ENCODE peak calls at places on chromosomes 12 and 14, in four cellular contexts. Y, F, L and P are unnamed samples.

GRCh38 chr12:50824914-50825313 is 17.8 kb upstream of the TMPRSS12 start:
- DNase-seq in Y (no peak), F (no peak), L (no peak), P (no peak)

GRCh38 chr12:67286257-67286656 is 17.1 kb downstream of the CAND1 start:
- DNase-seq in Y (no peak), L (no peak), F (no peak), P (no peak)

GRCh38 chr14:32728957-32729356 is 209.7 kb upstream of the NPAS3 start:
- DNase-seq in F (no peak), L (no peak), Y (no peak), P (no peak)

GRCh38 chr12:98973395-98973794 is 328.3 kb downstream of the APAF1 start:
- DNase-seq in Y (no peak), L (no peak), F (no peak), P (no peak)

GRCh38 chr12:116898675-116899074 is 12.1 kb upstream of the FBXW8 start:
- DNase-seq in Y (no peak), L (no peak), F (no peak), P (no peak)

GRCh38 chr14:64502476-64503183 is 1.0 kb downstream of the ZBTB25 start:
- DNase-seq in F (no peak), Y (no peak), L (no peak), P (no peak)

GRCh38 chr14:105843444-105844046 is 317.2 kb downstream of the TMEM121 start:
- DNase-seq in Y (no peak), F (no peak), L (no peak), P (no peak)

GRCh38 chr12:95386056-95386455 is 87.9 kb upstream of the METAP2 start:
- DNase-seq in L (no peak), Y (no peak), F (no peak), P (no peak)

GRCh38 chr14:64997108-64997794 is 10.6 kb downstream of the FNTB start:
- DNase-seq in Y (no peak), L (no peak), F (no peak), P (no peak)

GRCh38 chr12:20792971-20793370 is 17.5 kb upstream of the SLCO1B3 start:
- DNase-seq in Y (no peak), L (no peak), F (no peak), P (no peak)

GRCh38 chr14:46048127-46048526 is 603.5 kb downstream of the RPL10L start:
- DNase-seq in F (no peak), Y (peak; percentile 4), L (peak; percentile 3), P (peak; percentile 59)

GRCh38 chr14:89621009-89621421 is 204.0 kb upstream of the FOXN3 start:
- DNase-seq in F (no peak), Y (no peak), L (no peak), P (no peak)

GRCh38 chr12:65828711-65829339 is 4.5 kb downstream of the HMGA2 start:
- DNase-seq in Y (no peak), L (no peak), F (no peak), P (no peak)

GRCh38 chr12:132747395-132747794 is 14.2 kb downstream of the ANKLE2 start:
- DNase-seq in F (no peak), Y (no peak), L (no peak), P (no peak)

GRCh38 chr14:34018564-34019244 is 67.8 kb upstream of the EGLN3 start:
- DNase-seq in F (no peak), Y (no peak), L (peak; percentile 45), P (no peak)

GRCh38 chr12:109214131-109214530 is 95.0 kb downstream of the FOXN4 start:
- DNase-seq in Y (no peak), L (no peak), F (no peak), P (no peak)

GRCh38 chr14:68695326-68695768 is 97.5 kb downstream of the ZFP36L1 start:
- DNase-seq in Y (peak; percentile 43), L (peak; percentile 80), F (no peak), P (no peak)
- TF ChIP-seq NR2C2 in Y (no peak), L (no peak), F (no peak), P (no peak)

DNA sequence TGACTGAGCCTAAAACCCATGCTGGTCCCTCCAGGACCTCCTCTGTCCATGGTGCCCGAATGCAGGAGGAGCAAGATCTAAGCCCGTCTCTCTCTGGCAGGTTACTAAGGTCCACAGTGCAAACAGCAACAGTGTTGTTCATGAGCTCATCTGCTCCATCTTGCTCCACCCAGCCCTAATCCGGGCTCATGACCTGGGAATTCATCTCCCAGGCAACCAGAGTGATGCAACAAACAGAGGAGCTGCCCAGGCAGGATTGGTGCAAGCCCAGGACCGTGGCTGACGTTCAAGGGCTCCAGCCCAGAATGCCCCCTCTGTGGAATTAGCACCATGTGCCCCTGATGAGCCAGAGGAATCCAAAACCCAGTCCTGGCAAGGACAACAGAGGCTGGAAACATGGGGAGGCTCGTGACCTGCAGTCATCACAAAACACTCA is 29.9 kb downstream of the HSPB8 start:
- DNase-seq in F (no peak), L (no peak), Y (peak; percentile 33), P (peak; percentile 31)
- TF ChIP-seq NR2C2 in F (no peak), L (no peak), Y (no peak), P (no peak)

GRCh38 chr12:52171950-52172512 is 19.8 kb downstream of the KRT80 start:
- DNase-seq in L (no peak), F (peak; percentile 30), Y (peak; percentile 39), P (peak; percentile 79)
- TF ChIP-seq NR2C2 in L (no peak), F (no peak), Y (no peak), P (no peak)

GRCh38 chr12:103716517-103717196 is 124.4 kb downstream of the NT5DC3 start:
- DNase-seq in F (no peak), Y (no peak), L (no peak), P (no peak)
- TF ChIP-seq NR2C2 in F (no peak), Y (no peak), L (no peak), P (no peak)

GRCh38 chr12:86389949-86390348 is 133.8 kb upstream of the MGAT4C start:
- DNase-seq in F (no peak), Y (no peak), L (no peak), P (no peak)
- TF ChIP-seq NR2C2 in F (no peak), Y (no peak), L (no peak), P (no peak)

GRCh38 chr14:104749111-104749649 is 3.8 kb upstream of the SIVA1 start:
- DNase-seq in Y (peak; percentile 88), L (no peak), F (no peak), P (no peak)
- TF ChIP-seq NR2C2 in Y (peak; percentile 39), L (no peak), F (no peak), P (no peak)

GRCh38 chr12:88113871-88114270 is 28.0 kb downstream of the CEP290 start:
- DNase-seq in F (no peak), L (no peak), Y (no peak), P (no peak)

GRCh38 chr12:88108021-88108420 is 33.9 kb downstream of the CEP290 start:
- DNase-seq in L (no peak), Y (no peak), F (no peak), P (no peak)

DNA sequence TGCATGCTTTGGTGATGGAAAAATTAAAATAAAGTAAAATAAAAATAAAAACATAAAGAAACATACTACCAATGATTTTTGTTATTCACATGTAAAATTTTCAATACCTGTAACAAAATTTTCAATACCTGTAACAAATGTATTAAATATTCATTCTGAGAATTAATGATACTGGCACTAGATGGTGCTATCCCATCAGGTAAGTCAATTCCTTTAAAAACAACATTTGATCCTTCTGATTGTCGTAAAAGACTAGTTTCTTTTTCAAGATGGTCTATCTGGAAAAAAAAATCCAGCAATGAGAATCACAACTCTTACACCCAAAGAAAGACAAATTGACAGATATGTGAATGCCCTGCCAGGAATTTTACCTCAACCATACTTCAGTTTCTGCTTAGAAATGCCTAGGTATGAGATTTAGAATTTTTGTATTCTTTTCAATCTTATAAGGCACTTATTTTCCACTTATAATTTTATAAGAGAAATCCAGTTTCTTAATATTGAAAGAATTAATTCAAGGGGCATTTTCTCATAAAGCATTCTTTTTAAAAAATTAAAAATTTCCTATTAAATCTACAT is 30.7 kb downstream of the CEP290 start:
- DNase-seq in Y (peak; percentile 24), F (no peak), L (peak; percentile 2), P (no peak)
- TF ChIP-seq NR2C2 in Y (no peak), F (no peak), L (no peak), P (no peak)

GRCh38 chr12:79121486-79121885 is 256.9 kb downstream of the SYT1 start:
- DNase-seq in F (no peak), Y (no peak), L (no peak), P (peak; percentile 29)

GRCh38 chr12:79114896-79115295 is 250.3 kb downstream of the SYT1 start:
- DNase-seq in F (no peak), Y (no peak), L (no peak), P (no peak)

GRCh38 chr12:79115743-79116142 is 251.2 kb downstream of the SYT1 start:
- DNase-seq in Y (no peak), F (no peak), L (no peak), P (no peak)

GRCh38 chr12:79124385-79124784 is 259.8 kb downstream of the SYT1 start:
- DNase-seq in L (no peak), F (no peak), Y (no peak), P (no peak)

DNA sequence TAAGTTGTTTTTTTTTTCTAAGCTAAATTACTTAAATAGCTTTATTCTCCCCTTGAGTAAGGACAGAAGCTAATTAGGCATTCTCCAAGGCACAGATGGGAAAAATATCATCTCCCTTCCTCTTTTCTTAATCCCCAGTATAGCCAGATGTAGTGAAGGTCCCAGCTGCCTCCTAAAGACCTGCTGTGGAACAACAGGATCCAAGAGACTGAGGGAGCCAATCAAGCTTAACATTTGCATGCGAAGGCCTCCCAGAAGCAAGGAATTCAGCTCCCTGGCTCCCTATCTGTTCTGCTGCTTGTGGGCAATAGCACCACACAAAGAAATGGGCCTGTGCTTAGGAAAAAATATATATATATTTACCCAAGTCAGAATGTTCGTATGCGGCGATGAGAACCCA is 255.2 kb downstream of the SYT1 start:
- DNase-seq in L (no peak), F (no peak), Y (no peak), P (peak; percentile 53)
- TF ChIP-seq NR2C2 in L (no peak), F (no peak), Y (no peak), P (no peak)

DNA sequence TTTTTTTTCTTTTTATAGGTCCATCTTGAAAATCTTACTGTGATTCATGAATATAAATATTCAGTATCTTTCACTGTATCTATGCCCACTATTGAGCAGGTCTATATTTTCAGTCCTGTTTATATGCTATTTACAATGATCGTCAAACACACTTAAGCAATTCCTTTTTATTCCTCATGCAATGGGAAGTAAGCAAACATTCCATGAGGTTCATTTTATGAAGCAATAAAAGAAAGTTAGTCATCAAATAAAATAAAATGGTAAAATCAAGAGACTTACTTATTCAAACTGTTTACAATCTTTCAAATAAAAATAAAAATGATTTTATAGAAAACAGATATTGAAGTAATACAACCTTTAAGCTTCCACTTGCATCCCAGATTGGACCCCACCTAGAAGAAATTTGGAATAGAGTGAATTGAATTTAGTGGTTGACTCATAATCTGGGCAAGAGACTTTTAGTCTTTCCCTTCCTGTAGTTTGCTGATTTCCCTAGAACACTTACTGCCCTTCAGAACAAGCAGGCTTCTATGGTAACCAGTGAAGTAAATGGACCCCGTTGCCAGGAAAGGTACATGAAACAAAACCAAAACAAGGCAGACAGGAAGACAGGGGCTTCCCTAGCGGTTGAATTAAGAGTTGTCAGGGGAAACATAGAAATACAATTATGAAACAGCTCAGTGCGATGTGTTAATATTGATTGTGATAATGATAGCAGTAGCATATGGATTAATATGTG is 241.0 kb upstream of the ATP2B1 start:
- DNase-seq in Y (peak; percentile 9), F (peak; percentile 8), L (peak; percentile 83), P (no peak)
- TF ChIP-seq NR2C2 in Y (no peak), F (no peak), L (no peak), P (no peak)